ENCODE peak calls at places on chromosomes 13 and 19, in eight cellular contexts. One of them, this sample, is unnamed.
A peak's percentile ranks its signal among the peaks of the same experiment; 100 is the strongest.

GRCh38 chr13:92573467-92574057 is 653.0 kb upstream of the GPC6 start:
- DNase-seq in GM10248: peak; percentile 10
- DNase-seq in stomach: no peak
- DNase-seq in upper lobe of right lung: no peak
- DNase-seq in progenitor cell of endocrine pancreas: no peak
- DNase-seq in fibroblast of the aortic adventitia: peak; percentile 9
- DNase-seq in colonic mucosa: no peak
- DNase-seq in foreskin fibroblast: no peak
- DNase-seq in this sample: peak; percentile 11

GRCh38 chr13:30504081-30504480 is 38.3 kb upstream of the HMGB1 start:
- DNase-seq in GM10248: peak; percentile 44
- DNase-seq in stomach: no peak
- DNase-seq in upper lobe of right lung: no peak
- DNase-seq in progenitor cell of endocrine pancreas: no peak
- DNase-seq in fibroblast of the aortic adventitia: peak; percentile 78
- DNase-seq in colonic mucosa: no peak
- DNase-seq in foreskin fibroblast: peak; percentile 10
- DNase-seq in this sample: no peak

GRCh38 chr13:36549771-36550170 is 117.5 kb downstream of the CCNA1 start:
- DNase-seq in GM10248: no peak
- DNase-seq in stomach: no peak
- DNase-seq in upper lobe of right lung: no peak
- DNase-seq in progenitor cell of endocrine pancreas: no peak
- DNase-seq in fibroblast of the aortic adventitia: peak; percentile 2
- DNase-seq in colonic mucosa: no peak
- DNase-seq in foreskin fibroblast: no peak
- DNase-seq in this sample: no peak

GRCh38 chr19:1250374-1251232 is 2.2 kb downstream of the MIDN start:
- DNase-seq in GM10248: no peak
- DNase-seq in stomach: no peak
- DNase-seq in upper lobe of right lung: peak; percentile 86
- DNase-seq in progenitor cell of endocrine pancreas: peak; percentile 67
- DNase-seq in fibroblast of the aortic adventitia: peak; percentile 63
- DNase-seq in colonic mucosa: peak; percentile 65
- DNase-seq in foreskin fibroblast: no peak
- DNase-seq in this sample: peak; percentile 77

GRCh38 chr13:46386426-46386995 is 541 bp downstream of the RUBCNL start:
- DNase-seq in GM10248: no peak
- DNase-seq in stomach: no peak
- DNase-seq in upper lobe of right lung: no peak
- DNase-seq in progenitor cell of endocrine pancreas: no peak
- DNase-seq in fibroblast of the aortic adventitia: no peak
- DNase-seq in colonic mucosa: no peak
- DNase-seq in foreskin fibroblast: no peak
- DNase-seq in this sample: no peak

GRCh38 chr19:21308778-21309177 is 20.4 kb downstream of the ZNF708 start:
- DNase-seq in GM10248: no peak
- DNase-seq in stomach: no peak
- DNase-seq in upper lobe of right lung: no peak
- DNase-seq in progenitor cell of endocrine pancreas: no peak
- DNase-seq in fibroblast of the aortic adventitia: no peak
- DNase-seq in colonic mucosa: no peak
- DNase-seq in foreskin fibroblast: no peak
- DNase-seq in this sample: no peak

GRCh38 chr13:41289463-41289881 is 21.6 kb upstream of the NAA16 start:
- DNase-seq in GM10248: no peak
- DNase-seq in stomach: no peak
- DNase-seq in upper lobe of right lung: no peak
- DNase-seq in progenitor cell of endocrine pancreas: no peak
- DNase-seq in fibroblast of the aortic adventitia: no peak
- DNase-seq in colonic mucosa: no peak
- DNase-seq in foreskin fibroblast: no peak
- DNase-seq in this sample: no peak

GRCh38 chr13:25738342-25738771 is 313.5 kb downstream of the SHISA2 start:
- DNase-seq in GM10248: no peak
- DNase-seq in stomach: peak; percentile 37
- DNase-seq in upper lobe of right lung: no peak
- DNase-seq in progenitor cell of endocrine pancreas: no peak
- DNase-seq in fibroblast of the aortic adventitia: peak; percentile 19
- DNase-seq in colonic mucosa: peak; percentile 30
- DNase-seq in foreskin fibroblast: no peak
- DNase-seq in this sample: no peak

GRCh38 chr13:111079375-111079774 is 35.7 kb upstream of the ARHGEF7 start:
- DNase-seq in GM10248: no peak
- DNase-seq in stomach: no peak
- DNase-seq in upper lobe of right lung: no peak
- DNase-seq in progenitor cell of endocrine pancreas: no peak
- DNase-seq in fibroblast of the aortic adventitia: no peak
- DNase-seq in colonic mucosa: no peak
- DNase-seq in foreskin fibroblast: no peak
- DNase-seq in this sample: no peak

GRCh38 chr13:97256343-97256783 is 34.2 kb downstream of the MBNL2 start:
- DNase-seq in GM10248: no peak
- DNase-seq in stomach: no peak
- DNase-seq in upper lobe of right lung: no peak
- DNase-seq in progenitor cell of endocrine pancreas: no peak
- DNase-seq in fibroblast of the aortic adventitia: peak; percentile 99
- DNase-seq in colonic mucosa: no peak
- DNase-seq in foreskin fibroblast: peak; percentile 67
- DNase-seq in this sample: no peak

GRCh38 chr19:2540646-2541454 is 64.9 kb downstream of the GADD45B start:
- DNase-seq in GM10248: no peak
- DNase-seq in stomach: peak; percentile 89
- DNase-seq in upper lobe of right lung: peak; percentile 94
- DNase-seq in progenitor cell of endocrine pancreas: peak; percentile 81
- DNase-seq in fibroblast of the aortic adventitia: peak; percentile 98
- DNase-seq in colonic mucosa: peak; percentile 72
- DNase-seq in foreskin fibroblast: peak; percentile 97
- DNase-seq in this sample: peak; percentile 89

GRCh38 chr19:46226438-46226973 is 3.0 kb upstream of the IGFL1 start:
- DNase-seq in GM10248: no peak
- DNase-seq in stomach: no peak
- DNase-seq in upper lobe of right lung: no peak
- DNase-seq in progenitor cell of endocrine pancreas: no peak
- DNase-seq in fibroblast of the aortic adventitia: no peak
- DNase-seq in colonic mucosa: no peak
- DNase-seq in foreskin fibroblast: no peak
- DNase-seq in this sample: no peak

GRCh38 chr19:1503089-1503924 is 9.5 kb downstream of the ADAMTSL5 start:
- DNase-seq in GM10248: peak; percentile 80
- DNase-seq in stomach: peak; percentile 52
- DNase-seq in upper lobe of right lung: peak; percentile 82
- DNase-seq in progenitor cell of endocrine pancreas: no peak
- DNase-seq in fibroblast of the aortic adventitia: peak; percentile 31
- DNase-seq in colonic mucosa: peak; percentile 62
- DNase-seq in foreskin fibroblast: peak; percentile 42
- DNase-seq in this sample: peak; percentile 66

GRCh38 chr19:1819976-1820255 is 7.8 kb upstream of the ATP8B3 start:
- DNase-seq in GM10248: no peak
- DNase-seq in stomach: no peak
- DNase-seq in upper lobe of right lung: no peak
- DNase-seq in progenitor cell of endocrine pancreas: no peak
- DNase-seq in fibroblast of the aortic adventitia: no peak
- DNase-seq in colonic mucosa: no peak
- DNase-seq in foreskin fibroblast: no peak
- DNase-seq in this sample: no peak

GRCh38 chr13:101941095-101941777 is 460.6 kb downstream of the FGF14 start:
- DNase-seq in GM10248: no peak
- DNase-seq in stomach: no peak
- DNase-seq in upper lobe of right lung: no peak
- DNase-seq in progenitor cell of endocrine pancreas: no peak
- DNase-seq in fibroblast of the aortic adventitia: no peak
- DNase-seq in colonic mucosa: no peak
- DNase-seq in foreskin fibroblast: no peak
- DNase-seq in this sample: no peak

GRCh38 chr19:38718747-38719543 is 25.3 kb downstream of the CAPN12 start:
- DNase-seq in GM10248: no peak
- DNase-seq in stomach: peak; percentile 71
- DNase-seq in upper lobe of right lung: peak; percentile 79
- DNase-seq in progenitor cell of endocrine pancreas: no peak
- DNase-seq in fibroblast of the aortic adventitia: peak; percentile 40
- DNase-seq in colonic mucosa: no peak
- DNase-seq in foreskin fibroblast: no peak
- DNase-seq in this sample: no peak
- TF ChIP-seq CTCF in GM10248: peak; percentile 8
- TF ChIP-seq CTCF in stomach: no peak
- TF ChIP-seq CTCF in upper lobe of right lung: peak; percentile 20
- TF ChIP-seq CTCF in progenitor cell of endocrine pancreas: peak; percentile 48
- TF ChIP-seq CTCF in fibroblast of the aortic adventitia: peak; percentile 39
- TF ChIP-seq CTCF in colonic mucosa: no peak
- TF ChIP-seq CTCF in foreskin fibroblast: peak; percentile 56
- TF ChIP-seq CTCF in this sample: no peak

DNA sequence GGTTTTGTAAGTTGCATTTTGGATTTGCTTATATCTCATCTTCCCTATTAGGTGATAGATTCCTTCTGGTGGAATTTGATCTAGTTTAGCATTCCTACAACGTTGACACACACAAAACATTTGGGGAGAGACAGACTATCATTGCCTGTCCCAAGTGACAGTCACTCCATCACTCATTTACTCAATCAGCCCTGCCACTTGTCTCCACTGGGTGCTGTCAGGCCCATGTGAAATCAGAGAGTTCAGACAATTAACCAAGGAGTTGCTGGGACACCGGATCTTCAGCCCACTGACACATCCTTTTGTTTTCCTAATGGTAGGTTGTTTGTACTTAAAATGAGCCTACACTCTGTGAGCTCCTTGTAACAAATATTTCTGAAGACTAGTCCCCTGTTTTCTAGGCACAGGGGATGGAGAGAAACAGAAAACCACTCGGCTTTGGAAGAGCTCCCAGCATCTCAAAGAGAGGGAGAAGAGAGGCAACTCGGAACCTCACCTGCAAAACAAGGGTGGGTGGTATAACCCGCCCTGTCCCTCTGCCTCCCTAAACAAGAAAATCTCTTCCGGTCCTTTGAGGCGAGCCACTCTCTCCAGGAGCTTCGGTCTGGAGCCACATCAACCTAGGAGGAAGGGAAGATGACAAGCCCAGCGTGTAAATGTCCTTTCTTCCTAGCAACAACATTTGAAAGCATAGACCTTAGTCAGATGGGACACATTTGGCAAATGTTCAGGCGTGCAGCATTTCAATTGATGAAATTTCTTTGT is 440.9 kb upstream of the KLF12 start:
- DNase-seq in GM10248: no peak
- DNase-seq in stomach: no peak
- DNase-seq in upper lobe of right lung: no peak
- DNase-seq in progenitor cell of endocrine pancreas: no peak
- DNase-seq in fibroblast of the aortic adventitia: no peak
- DNase-seq in colonic mucosa: no peak
- DNase-seq in foreskin fibroblast: no peak
- DNase-seq in this sample: peak; percentile 5
- TF ChIP-seq CTCF in GM10248: no peak
- TF ChIP-seq CTCF in stomach: no peak
- TF ChIP-seq CTCF in upper lobe of right lung: no peak
- TF ChIP-seq CTCF in progenitor cell of endocrine pancreas: no peak
- TF ChIP-seq CTCF in fibroblast of the aortic adventitia: no peak
- TF ChIP-seq CTCF in colonic mucosa: no peak
- TF ChIP-seq CTCF in foreskin fibroblast: no peak
- TF ChIP-seq CTCF in this sample: no peak

GRCh38 chr19:48630289-48631036 is 6.7 kb downstream of the DBP start:
- DNase-seq in GM10248: no peak
- DNase-seq in stomach: peak; percentile 95
- DNase-seq in upper lobe of right lung: peak; percentile 78
- DNase-seq in progenitor cell of endocrine pancreas: no peak
- DNase-seq in fibroblast of the aortic adventitia: peak; percentile 63
- DNase-seq in colonic mucosa: peak; percentile 69
- DNase-seq in foreskin fibroblast: no peak
- DNase-seq in this sample: peak; percentile 61
- TF ChIP-seq CTCF in GM10248: no peak
- TF ChIP-seq CTCF in stomach: peak; percentile 13
- TF ChIP-seq CTCF in upper lobe of right lung: peak; percentile 24
- TF ChIP-seq CTCF in progenitor cell of endocrine pancreas: peak; percentile 23
- TF ChIP-seq CTCF in fibroblast of the aortic adventitia: peak; percentile 41
- TF ChIP-seq CTCF in colonic mucosa: no peak
- TF ChIP-seq CTCF in foreskin fibroblast: no peak
- TF ChIP-seq CTCF in this sample: no peak

DNA sequence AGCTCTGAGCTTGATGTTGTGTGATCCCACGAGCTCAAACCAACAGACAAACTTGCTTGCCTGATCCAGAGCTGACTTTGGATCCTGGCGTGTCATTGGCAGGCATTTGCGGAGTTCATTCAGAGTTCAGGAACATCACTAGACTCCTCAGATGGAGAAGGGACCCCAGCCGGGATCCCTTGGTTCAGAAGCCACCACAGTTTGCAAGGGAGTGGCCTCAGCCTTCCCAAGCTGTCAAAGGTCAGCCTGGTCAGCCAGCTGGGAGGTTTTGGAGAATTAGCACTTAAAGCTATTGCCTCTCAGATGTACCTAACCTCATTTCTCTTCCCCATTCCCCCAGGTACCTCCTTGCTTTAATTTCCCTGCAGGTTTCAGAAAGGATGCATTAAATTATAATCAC is 208.8 kb upstream of the SOX21 start:
- DNase-seq in GM10248: no peak
- DNase-seq in stomach: no peak
- DNase-seq in upper lobe of right lung: no peak
- DNase-seq in progenitor cell of endocrine pancreas: no peak
- DNase-seq in fibroblast of the aortic adventitia: no peak
- DNase-seq in colonic mucosa: no peak
- DNase-seq in foreskin fibroblast: no peak
- DNase-seq in this sample: no peak
- TF ChIP-seq CTCF in GM10248: no peak
- TF ChIP-seq CTCF in stomach: no peak
- TF ChIP-seq CTCF in upper lobe of right lung: no peak
- TF ChIP-seq CTCF in progenitor cell of endocrine pancreas: no peak
- TF ChIP-seq CTCF in fibroblast of the aortic adventitia: no peak
- TF ChIP-seq CTCF in colonic mucosa: no peak
- TF ChIP-seq CTCF in foreskin fibroblast: no peak
- TF ChIP-seq CTCF in this sample: no peak

GRCh38 chr13:95564091-95564490 is 11.6 kb downstream of the CLDN10 start:
- DNase-seq in GM10248: no peak
- DNase-seq in stomach: no peak
- DNase-seq in upper lobe of right lung: no peak
- DNase-seq in progenitor cell of endocrine pancreas: no peak
- DNase-seq in fibroblast of the aortic adventitia: peak; percentile 54
- DNase-seq in colonic mucosa: no peak
- DNase-seq in foreskin fibroblast: no peak
- DNase-seq in this sample: no peak
- TF ChIP-seq CTCF in GM10248: no peak
- TF ChIP-seq CTCF in stomach: no peak
- TF ChIP-seq CTCF in upper lobe of right lung: no peak
- TF ChIP-seq CTCF in progenitor cell of endocrine pancreas: no peak
- TF ChIP-seq CTCF in fibroblast of the aortic adventitia: peak; percentile 36
- TF ChIP-seq CTCF in colonic mucosa: no peak
- TF ChIP-seq CTCF in foreskin fibroblast: no peak
- TF ChIP-seq CTCF in this sample: no peak

GRCh38 chr19:50255115-50255514 is 51.7 kb downstream of the MYH14 start:
- DNase-seq in GM10248: no peak
- DNase-seq in stomach: no peak
- DNase-seq in upper lobe of right lung: no peak
- DNase-seq in progenitor cell of endocrine pancreas: no peak
- DNase-seq in fibroblast of the aortic adventitia: no peak
- DNase-seq in colonic mucosa: no peak
- DNase-seq in foreskin fibroblast: no peak
- DNase-seq in this sample: no peak
- TF ChIP-seq CTCF in GM10248: no peak
- TF ChIP-seq CTCF in stomach: no peak
- TF ChIP-seq CTCF in upper lobe of right lung: no peak
- TF ChIP-seq CTCF in progenitor cell of endocrine pancreas: no peak
- TF ChIP-seq CTCF in fibroblast of the aortic adventitia: no peak
- TF ChIP-seq CTCF in colonic mucosa: no peak
- TF ChIP-seq CTCF in foreskin fibroblast: no peak
- TF ChIP-seq CTCF in this sample: no peak

This sample was measured in endothelial cell.